ENCODE peak calls at places on chromosomes 7 and 10, in nine cellular contexts. One of them, this sample, is unnamed.

GRCh38 chr10:50788951-50789904 is 49.5 kb downstream of the ASAH2B start:
- DNase-seq in tibial nerve: no peak
- DNase-seq in lower leg skin: no peak
- DNase-seq in NB4: peak
- DNase-seq in heart left ventricle: no peak
- DNase-seq in IMR-90: peak
- DNase-seq in adrenal gland: no peak
- DNase-seq in stomach: no peak
- DNase-seq in transverse colon: no peak
- DNase-seq in this sample: no peak

GRCh38 chr7:31513790-31514189 is at the start of gene ITPRID1:
- DNase-seq in tibial nerve: no peak
- DNase-seq in lower leg skin: no peak
- DNase-seq in NB4: no peak
- DNase-seq in heart left ventricle: no peak
- DNase-seq in IMR-90: no peak
- DNase-seq in adrenal gland: no peak
- DNase-seq in stomach: no peak
- DNase-seq in transverse colon: no peak
- DNase-seq in this sample: no peak

GRCh38 chr7:35565927-35566326 is 129.0 kb downstream of the HERPUD2 start:
- DNase-seq in tibial nerve: no peak
- DNase-seq in lower leg skin: no peak
- DNase-seq in NB4: no peak
- DNase-seq in heart left ventricle: no peak
- DNase-seq in IMR-90: no peak
- DNase-seq in adrenal gland: no peak
- DNase-seq in stomach: no peak
- DNase-seq in transverse colon: no peak
- DNase-seq in this sample: no peak

GRCh38 chr7:8418627-8419245 is 14.7 kb upstream of the NXPH1 start:
- DNase-seq in tibial nerve: peak
- DNase-seq in lower leg skin: peak
- DNase-seq in NB4: peak
- DNase-seq in heart left ventricle: peak
- DNase-seq in IMR-90: peak
- DNase-seq in adrenal gland: peak
- DNase-seq in stomach: peak
- DNase-seq in transverse colon: peak
- DNase-seq in this sample: peak

GRCh38 chr7:80458822-80459725 is 52.8 kb downstream of the GNAT3 start:
- DNase-seq in tibial nerve: no peak
- DNase-seq in lower leg skin: no peak
- DNase-seq in NB4: no peak
- DNase-seq in heart left ventricle: no peak
- DNase-seq in IMR-90: no peak
- DNase-seq in adrenal gland: no peak
- DNase-seq in stomach: no peak
- DNase-seq in transverse colon: no peak
- DNase-seq in this sample: no peak

GRCh38 chr10:47346572-47347302 is 1.4 kb upstream of the RBP3 start:
- DNase-seq in tibial nerve: no peak
- DNase-seq in lower leg skin: no peak
- DNase-seq in NB4: no peak
- DNase-seq in heart left ventricle: no peak
- DNase-seq in IMR-90: no peak
- DNase-seq in adrenal gland: no peak
- DNase-seq in stomach: no peak
- DNase-seq in transverse colon: no peak
- DNase-seq in this sample: no peak

GRCh38 chr7:116670409-116671036 is 1.5 kb upstream of the MET start:
- DNase-seq in tibial nerve: no peak
- DNase-seq in lower leg skin: no peak
- DNase-seq in NB4: no peak
- DNase-seq in heart left ventricle: no peak
- DNase-seq in IMR-90: peak
- DNase-seq in adrenal gland: no peak
- DNase-seq in stomach: no peak
- DNase-seq in transverse colon: no peak
- DNase-seq in this sample: no peak

GRCh38 chr7:27098493-27099223 is 2.9 kb upstream of the HOXA1 start:
- DNase-seq in tibial nerve: no peak
- DNase-seq in lower leg skin: no peak
- DNase-seq in NB4: no peak
- DNase-seq in heart left ventricle: no peak
- DNase-seq in IMR-90: peak
- DNase-seq in adrenal gland: peak
- DNase-seq in stomach: no peak
- DNase-seq in transverse colon: peak
- DNase-seq in this sample: no peak

GRCh38 chr7:55594414-55594813 is 22.1 kb upstream of the VOPP1 start:
- DNase-seq in tibial nerve: no peak
- DNase-seq in lower leg skin: no peak
- DNase-seq in NB4: no peak
- DNase-seq in heart left ventricle: no peak
- DNase-seq in IMR-90: no peak
- DNase-seq in adrenal gland: no peak
- DNase-seq in stomach: no peak
- DNase-seq in transverse colon: no peak
- DNase-seq in this sample: no peak

GRCh38 chr10:18449631-18450030 is 201.8 kb downstream of the NSUN6 start:
- DNase-seq in tibial nerve: no peak
- DNase-seq in lower leg skin: no peak
- DNase-seq in NB4: peak
- DNase-seq in heart left ventricle: peak
- DNase-seq in IMR-90: no peak
- DNase-seq in adrenal gland: peak
- DNase-seq in stomach: no peak
- DNase-seq in transverse colon: no peak
- DNase-seq in this sample: no peak

GRCh38 chr10:128908109-128908898 is 558.7 kb upstream of the MGMT start:
- DNase-seq in tibial nerve: no peak
- DNase-seq in lower leg skin: no peak
- DNase-seq in NB4: peak
- DNase-seq in heart left ventricle: no peak
- DNase-seq in IMR-90: no peak
- DNase-seq in adrenal gland: no peak
- DNase-seq in stomach: no peak
- DNase-seq in transverse colon: no peak
- DNase-seq in this sample: no peak

GRCh38 chr7:12567015-12567414 is 3.5 kb upstream of the SCIN start:
- DNase-seq in tibial nerve: no peak
- DNase-seq in lower leg skin: no peak
- DNase-seq in NB4: no peak
- DNase-seq in heart left ventricle: no peak
- DNase-seq in IMR-90: no peak
- DNase-seq in adrenal gland: no peak
- DNase-seq in stomach: no peak
- DNase-seq in transverse colon: no peak
- DNase-seq in this sample: no peak

GRCh38 chr10:49446031-49446430 is 50.1 kb upstream of the DRGX start:
- DNase-seq in tibial nerve: no peak
- DNase-seq in lower leg skin: no peak
- DNase-seq in NB4: peak
- DNase-seq in heart left ventricle: no peak
- DNase-seq in IMR-90: peak
- DNase-seq in adrenal gland: no peak
- DNase-seq in stomach: no peak
- DNase-seq in transverse colon: no peak
- DNase-seq in this sample: no peak

GRCh38 chr10:79430506-79430905 is 14.9 kb downstream of the ZCCHC24 start:
- DNase-seq in tibial nerve: no peak
- DNase-seq in lower leg skin: no peak
- DNase-seq in NB4: no peak
- DNase-seq in heart left ventricle: no peak
- DNase-seq in IMR-90: no peak
- DNase-seq in adrenal gland: no peak
- DNase-seq in stomach: no peak
- DNase-seq in transverse colon: no peak
- DNase-seq in this sample: no peak

GRCh38 chr10:124650820-124651401 is 93.3 kb downstream of the FAM53B start:
- DNase-seq in tibial nerve: no peak
- DNase-seq in lower leg skin: no peak
- DNase-seq in NB4: peak
- DNase-seq in heart left ventricle: no peak
- DNase-seq in IMR-90: no peak
- DNase-seq in adrenal gland: no peak
- DNase-seq in stomach: no peak
- DNase-seq in transverse colon: no peak
- DNase-seq in this sample: no peak

GRCh38 chr7:107173691-107174406 is 5.0 kb downstream of the HBP1 start:
- DNase-seq in tibial nerve: no peak
- DNase-seq in lower leg skin: no peak
- DNase-seq in NB4: no peak
- DNase-seq in heart left ventricle: no peak
- DNase-seq in IMR-90: no peak
- DNase-seq in adrenal gland: no peak
- DNase-seq in stomach: no peak
- DNase-seq in transverse colon: no peak
- DNase-seq in this sample: no peak

GRCh38 chr7:104695563-104695962 is 318.4 kb upstream of the KMT2E start:
- DNase-seq in tibial nerve: no peak
- DNase-seq in lower leg skin: no peak
- DNase-seq in NB4: no peak
- DNase-seq in heart left ventricle: no peak
- DNase-seq in IMR-90: no peak
- DNase-seq in adrenal gland: no peak
- DNase-seq in stomach: no peak
- DNase-seq in transverse colon: no peak
- DNase-seq in this sample: no peak

GRCh38 chr10:98967601-98968000 is 268.1 kb downstream of the HPSE2 start:
- DNase-seq in tibial nerve: no peak
- DNase-seq in lower leg skin: no peak
- DNase-seq in NB4: peak
- DNase-seq in heart left ventricle: no peak
- DNase-seq in IMR-90: peak
- DNase-seq in adrenal gland: no peak
- DNase-seq in stomach: no peak
- DNase-seq in transverse colon: no peak
- DNase-seq in this sample: no peak

GRCh38 chr10:84607523-84607922 is 279.1 kb downstream of the CCSER2 start:
- DNase-seq in tibial nerve: no peak
- DNase-seq in lower leg skin: no peak
- DNase-seq in NB4: no peak
- DNase-seq in heart left ventricle: no peak
- DNase-seq in IMR-90: no peak
- DNase-seq in adrenal gland: no peak
- DNase-seq in stomach: no peak
- DNase-seq in transverse colon: no peak
- DNase-seq in this sample: no peak

GRCh38 chr10:119896061-119896655 is 3.6 kb downstream of the SEC23IP start:
- DNase-seq in tibial nerve: peak
- DNase-seq in lower leg skin: no peak
- DNase-seq in NB4: peak
- DNase-seq in heart left ventricle: no peak
- DNase-seq in IMR-90: peak
- DNase-seq in adrenal gland: no peak
- DNase-seq in stomach: peak
- DNase-seq in transverse colon: no peak
- DNase-seq in this sample: no peak

GRCh38 chr7:120639884-120640283 is 218.1 kb downstream of the TSPAN12 start:
- DNase-seq in tibial nerve: no peak
- DNase-seq in lower leg skin: no peak
- DNase-seq in NB4: no peak
- DNase-seq in heart left ventricle: no peak
- DNase-seq in IMR-90: no peak
- DNase-seq in adrenal gland: no peak
- DNase-seq in stomach: no peak
- DNase-seq in transverse colon: no peak
- DNase-seq in this sample: no peak
- TF ChIP-seq CTCF in tibial nerve: no peak
- TF ChIP-seq CTCF in lower leg skin: no peak
- TF ChIP-seq CTCF in NB4: no peak
- TF ChIP-seq CTCF in heart left ventricle: no peak
- TF ChIP-seq CTCF in IMR-90: no peak
- TF ChIP-seq CTCF in adrenal gland: no peak
- TF ChIP-seq CTCF in stomach: no peak
- TF ChIP-seq CTCF in transverse colon: no peak
- TF ChIP-seq CTCF in this sample: no peak

DNA sequence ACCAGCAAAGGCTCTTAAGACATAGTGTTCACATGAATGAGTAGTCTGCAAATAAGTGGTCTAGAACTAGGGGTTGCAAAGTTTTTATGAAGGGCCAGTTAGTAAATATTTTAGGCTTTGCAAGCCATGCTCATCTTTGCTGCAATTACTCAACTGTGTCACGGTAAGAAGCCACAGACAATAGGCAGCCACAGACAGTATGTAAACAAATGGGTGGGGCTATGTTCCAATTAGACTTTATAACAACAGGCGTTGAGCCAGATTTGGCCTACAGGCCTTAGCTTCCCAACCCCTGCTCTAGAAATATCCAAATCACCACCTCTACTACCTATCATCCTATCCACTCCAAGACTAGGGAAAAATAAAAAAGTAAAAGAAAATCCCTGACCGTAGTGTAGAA is 9.2 kb downstream of the IKZF5 start:
- DNase-seq in tibial nerve: no peak
- DNase-seq in lower leg skin: no peak
- DNase-seq in NB4: no peak
- DNase-seq in heart left ventricle: no peak
- DNase-seq in IMR-90: no peak
- DNase-seq in adrenal gland: no peak
- DNase-seq in stomach: no peak
- DNase-seq in transverse colon: no peak
- DNase-seq in this sample: no peak
- TF ChIP-seq POLR2A in tibial nerve: no peak
- TF ChIP-seq POLR2A in lower leg skin: no peak
- TF ChIP-seq POLR2A in NB4: no peak
- TF ChIP-seq POLR2A in heart left ventricle: no peak
- TF ChIP-seq POLR2A in IMR-90: no peak
- TF ChIP-seq POLR2A in adrenal gland: no peak
- TF ChIP-seq POLR2A in stomach: no peak
- TF ChIP-seq POLR2A in transverse colon: no peak
- TF ChIP-seq POLR2A in this sample: no peak

GRCh38 chr10:110336111-110336721 is 31.5 kb upstream of the SMNDC1 start:
- DNase-seq in tibial nerve: peak
- DNase-seq in lower leg skin: no peak
- DNase-seq in NB4: no peak
- DNase-seq in heart left ventricle: no peak
- DNase-seq in IMR-90: peak
- DNase-seq in adrenal gland: peak
- DNase-seq in stomach: no peak
- DNase-seq in transverse colon: no peak
- DNase-seq in this sample: peak
- TF ChIP-seq CTCF in tibial nerve: no peak
- TF ChIP-seq CTCF in lower leg skin: no peak
- TF ChIP-seq CTCF in NB4: no peak
- TF ChIP-seq CTCF in heart left ventricle: no peak
- TF ChIP-seq CTCF in IMR-90: peak
- TF ChIP-seq CTCF in adrenal gland: no peak
- TF ChIP-seq CTCF in stomach: no peak
- TF ChIP-seq CTCF in transverse colon: no peak
- TF ChIP-seq CTCF in this sample: no peak

DNA sequence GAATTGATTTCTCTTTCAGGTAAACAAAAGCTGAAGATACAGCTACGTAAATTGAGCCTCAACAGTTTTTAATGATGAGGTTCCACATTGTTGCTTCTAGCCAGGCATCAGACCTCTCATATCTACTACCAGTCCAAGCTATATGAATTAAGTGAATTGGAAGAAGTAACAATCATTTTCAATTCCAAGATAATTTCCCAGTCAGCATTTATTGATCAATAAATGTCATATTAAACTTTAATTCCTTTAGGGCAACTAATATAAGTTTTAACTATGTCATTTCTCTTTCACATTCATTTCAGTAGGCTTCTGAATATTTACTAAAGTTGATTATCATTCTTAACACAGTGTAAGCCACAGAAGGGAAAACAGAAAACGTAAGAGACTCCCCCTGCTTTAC is 1413.7 kb upstream of the CELF2 start:
- DNase-seq in tibial nerve: no peak
- DNase-seq in lower leg skin: no peak
- DNase-seq in NB4: no peak
- DNase-seq in heart left ventricle: no peak
- DNase-seq in IMR-90: no peak
- DNase-seq in adrenal gland: no peak
- DNase-seq in stomach: no peak
- DNase-seq in transverse colon: no peak
- DNase-seq in this sample: no peak
- TF ChIP-seq POLR2A in tibial nerve: no peak
- TF ChIP-seq POLR2A in lower leg skin: no peak
- TF ChIP-seq POLR2A in NB4: no peak
- TF ChIP-seq POLR2A in heart left ventricle: no peak
- TF ChIP-seq POLR2A in IMR-90: no peak
- TF ChIP-seq POLR2A in adrenal gland: no peak
- TF ChIP-seq POLR2A in stomach: no peak
- TF ChIP-seq POLR2A in transverse colon: no peak
- TF ChIP-seq POLR2A in this sample: no peak